ENCODE peak calls at places on chromosomes 3 and 15, in seven cellular contexts. O is endothelial cell, F is retinal pigment epithelial cell, M is foreskin fibroblast, L is fibroblast of the aortic adventitia, W is upper lobe of right lung, H is kidney. R is an unnamed sample.

GRCh38 chr15:90680371-90680935 is 36.7 kb upstream of the BLM start:
- DNase-seq in O (no peak), F (no peak), M (peak; percentile 90), L (peak; percentile 97), W (no peak), H (no peak), R (peak; percentile 86)

GRCh38 chr3:152574461-152575079 is 260.4 kb upstream of the P2RY1 start:
- DNase-seq in O (peak; percentile 49), F (no peak), M (peak; percentile 86), L (peak; percentile 79), W (no peak), H (no peak), R (no peak)

GRCh38 chr3:1766384-1766783 is 332.3 kb upstream of the CNTN4 start:
- DNase-seq in O (no peak), F (no peak), M (no peak), L (no peak), W (no peak), H (no peak), R (no peak)

GRCh38 chr3:31934018-31934417 is 47.0 kb downstream of the OSBPL10 start:
- DNase-seq in O (peak; percentile 14), F (no peak), M (peak; percentile 34), L (no peak), W (no peak), H (no peak), R (peak; percentile 42)

GRCh38 chr3:46078712-46079400 is 51.6 kb upstream of the XCR1 start:
- DNase-seq in O (peak; percentile 88), F (peak; percentile 62), M (peak; percentile 96), L (peak; percentile 97), W (peak; percentile 74), H (peak; percentile 80), R (peak; percentile 87)

GRCh38 chr15:62588930-62589655 is 424.0 kb upstream of the C2CD4B start:
- DNase-seq in O (no peak), F (no peak), M (peak; percentile 25), L (peak; percentile 64), W (no peak), H (no peak), R (no peak)

GRCh38 chr3:184168363-184169120 is 6.1 kb upstream of the AP2M1 start:
- DNase-seq in O (no peak), F (no peak), M (peak; percentile 70), L (peak; percentile 93), W (no peak), H (no peak), R (no peak)

GRCh38 chr3:79019924-79020173 is 747.9 kb downstream of the ROBO1 start:
- DNase-seq in O (no peak), F (no peak), M (no peak), L (no peak), W (no peak), H (no peak), R (no peak)

GRCh38 chr15:69074843-69075224 is 60.3 kb downstream of the NOX5 start:
- DNase-seq in O (peak; percentile 28), F (peak; percentile 24), M (no peak), L (no peak), W (no peak), H (no peak), R (no peak)

GRCh38 chr3:105715372-105715771 is 153.4 kb downstream of the CBLB start:
- DNase-seq in O (no peak), F (no peak), M (peak; percentile 71), L (peak; percentile 81), W (no peak), H (no peak), R (peak; percentile 27)

GRCh38 chr3:160758929-160759577 is 3.0 kb downstream of the PPM1L start:
- DNase-seq in O (no peak), F (no peak), M (no peak), L (no peak), W (no peak), H (no peak), R (no peak)

GRCh38 chr3:114554716-114555115 is 260.9 kb downstream of the TIGIT start:
- DNase-seq in O (no peak), F (no peak), M (no peak), L (peak; percentile 14), W (no peak), H (no peak), R (no peak)

GRCh38 chr15:98727115-98728040 is 79.0 kb downstream of the IGF1R start:
- DNase-seq in O (peak; percentile 71), F (peak; percentile 94), M (peak; percentile 98), L (peak; percentile 94), W (peak; percentile 90), H (peak; percentile 97), R (peak; percentile 76)

DNA sequence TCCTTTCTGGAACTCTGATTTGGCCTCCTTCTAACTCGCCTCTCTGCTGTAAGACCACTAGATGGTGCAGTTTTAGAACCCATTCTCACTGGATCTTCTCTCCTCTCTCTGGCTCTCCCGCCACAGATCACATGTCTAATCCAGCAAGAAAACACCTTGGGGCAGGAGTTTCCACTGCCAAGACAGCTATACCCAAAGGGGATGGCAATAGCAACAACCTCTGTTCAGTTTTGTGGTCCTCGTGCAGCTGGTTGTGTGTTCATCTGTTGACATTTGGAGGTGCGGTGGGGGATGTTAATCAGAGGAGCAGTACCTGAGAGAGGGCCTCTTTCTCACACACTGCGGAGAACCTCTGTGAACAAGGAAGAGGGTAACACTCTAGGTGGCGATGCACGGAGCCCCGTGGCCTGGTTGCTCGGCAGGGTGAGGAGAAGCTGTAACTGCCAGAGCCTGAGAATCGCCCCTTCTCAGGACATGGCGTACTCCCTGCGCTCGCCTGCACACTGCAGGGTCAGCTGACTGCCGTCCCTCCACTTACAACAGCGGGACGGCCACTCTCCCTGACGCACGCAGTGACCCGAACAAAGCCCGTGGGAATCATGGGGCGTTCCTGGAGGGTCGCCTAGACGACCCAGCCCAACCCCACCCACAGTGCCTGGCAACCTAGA is at the start of gene TEX55:
- DNase-seq in O (no peak), F (peak; percentile 4), M (peak; percentile 42), L (peak; percentile 69), W (peak; percentile 60), H (no peak), R (peak; percentile 11)
- TF ChIP-seq CTCF in O (no peak), F (peak; percentile 72), M (peak; percentile 72), L (peak; percentile 85), W (peak; percentile 50), H (peak; percentile 64), R (peak; percentile 81)

GRCh38 chr3:119600732-119601131 is 3.0 kb downstream of the PLA1A start:
- DNase-seq in O (peak; percentile 7), F (no peak), M (peak; percentile 18), L (no peak), W (peak; percentile 71), H (no peak), R (no peak)
- TF ChIP-seq CTCF in O (peak; percentile 32), F (peak; percentile 49), M (peak; percentile 34), L (peak; percentile 31), W (peak; percentile 38), H (no peak), R (peak; percentile 34)

GRCh38 chr15:72193781-72194396 is 3.7 kb downstream of the GRAMD2A start:
- DNase-seq in O (no peak), F (no peak), M (no peak), L (no peak), W (no peak), H (no peak), R (no peak)
- TF ChIP-seq CTCF in O (no peak), F (no peak), M (no peak), L (no peak), W (no peak), H (no peak), R (no peak)

DNA sequence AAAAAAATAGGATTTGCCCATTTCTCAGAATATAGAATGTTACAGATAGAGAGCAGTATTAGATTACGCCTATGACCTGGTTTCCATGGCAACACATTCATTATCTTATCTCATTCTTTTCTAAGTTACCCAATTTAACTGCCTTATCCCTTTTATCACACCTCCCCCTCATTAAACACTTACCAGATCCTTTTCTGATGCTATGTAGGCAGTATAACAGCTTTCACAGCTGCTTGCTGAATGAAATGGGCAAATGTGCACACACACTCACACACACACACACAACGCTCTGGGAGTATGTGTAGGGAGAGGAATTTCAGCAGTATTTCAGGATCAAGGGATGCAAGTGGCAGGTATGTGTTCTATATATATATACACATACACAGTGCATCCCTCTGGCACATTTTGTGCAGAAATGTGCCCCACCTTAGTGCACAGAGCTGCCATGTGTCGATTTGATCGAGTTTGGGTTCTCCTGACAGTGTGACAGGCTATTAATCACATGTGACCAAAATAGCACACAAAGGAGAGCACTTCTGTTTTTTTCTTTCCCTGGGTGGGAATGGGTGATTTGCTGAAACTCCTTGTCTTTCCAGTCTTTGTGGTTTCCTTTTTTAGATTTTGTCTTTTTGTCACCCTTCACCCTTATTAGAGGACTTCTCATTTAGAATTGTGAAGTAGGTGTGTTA is 553.6 kb downstream of the PDCD6IP start:
- DNase-seq in O (no peak), F (no peak), M (no peak), L (no peak), W (no peak), H (no peak), R (no peak)
- TF ChIP-seq CTCF in O (no peak), F (no peak), M (no peak), L (no peak), W (no peak), H (no peak), R (no peak)

GRCh38 chr15:43210807-43211206 is 10.0 kb downstream of the EPB42 start:
- DNase-seq in O (no peak), F (no peak), M (no peak), L (no peak), W (no peak), H (no peak), R (no peak)

GRCh38 chr15:43210172-43210745 is 10.6 kb downstream of the EPB42 start:
- DNase-seq in O (no peak), F (no peak), M (no peak), L (no peak), W (no peak), H (no peak), R (no peak)

GRCh38 chr15:43208052-43209002 is 12.5 kb downstream of the EPB42 start:
- DNase-seq in O (no peak), F (no peak), M (no peak), L (no peak), W (no peak), H (no peak), R (no peak)

GRCh38 chr15:43211336-43211735 is 9.5 kb downstream of the EPB42 start:
- DNase-seq in O (no peak), F (no peak), M (no peak), L (no peak), W (no peak), H (no peak), R (no peak)

DNA sequence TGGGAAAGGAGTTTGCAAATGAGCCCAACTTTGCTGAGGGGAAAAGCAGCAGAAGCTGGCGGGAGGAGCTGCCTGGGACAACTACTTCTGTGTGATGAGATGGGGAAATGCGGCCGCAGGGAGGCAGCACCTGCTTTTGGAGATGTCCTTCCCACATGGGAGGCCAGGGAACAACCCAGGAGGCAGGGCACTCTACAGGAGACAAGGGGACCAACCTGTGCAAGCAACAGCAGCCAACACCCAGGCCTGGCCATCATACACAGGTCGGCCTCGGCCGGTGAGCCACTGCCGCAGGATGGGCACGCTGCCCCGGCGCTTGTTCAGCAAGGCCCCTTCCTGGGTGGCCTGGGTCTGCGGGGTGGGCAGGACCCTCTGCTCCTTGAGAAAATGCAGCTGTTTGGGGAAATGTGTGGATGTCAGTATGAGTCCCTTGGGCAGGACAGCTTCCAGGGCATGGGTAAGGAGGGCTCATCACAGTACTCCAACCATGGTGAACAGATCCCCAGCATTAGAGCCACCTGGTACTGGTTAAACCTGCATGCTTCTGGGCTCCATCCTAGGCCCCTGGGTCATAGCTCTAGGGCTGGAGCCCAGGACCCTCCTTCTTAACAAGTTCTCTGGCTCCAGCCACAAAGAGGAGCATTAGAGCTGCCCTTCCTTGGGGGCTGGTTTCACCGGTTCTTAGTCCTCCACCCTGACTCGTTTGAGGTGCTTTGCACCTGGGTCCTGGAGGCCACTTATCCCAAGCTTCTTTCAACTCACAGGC is 11.6 kb downstream of the EPB42 start:
- DNase-seq in O (peak; percentile 40), F (no peak), M (peak; percentile 36), L (no peak), W (no peak), H (no peak), R (no peak)
- TF ChIP-seq CTCF in O (no peak), F (no peak), M (no peak), L (no peak), W (no peak), H (no peak), R (no peak)